ENCODE peak calls at places on chromosomes 1 and 21, in five cellular contexts. U, F, Z, J and X are unnamed samples.
A peak's percentile ranks its signal among the peaks of the same experiment; 100 is the strongest.

GRCh38 chr21:26070822-26071425 is 99.6 kb downstream of the APP start:
- DNase-seq in F (no peak), J (peak; percentile 48), U (peak; percentile 40), Z (no peak), X (no peak)

GRCh38 chr21:17610862-17611261 is 1.8 kb downstream of the BTG3 start:
- DNase-seq in U (peak; percentile 37), Z (no peak), F (no peak), J (no peak), X (no peak)

GRCh38 chr21:44395260-44395659 is 41.8 kb downstream of the TRPM2 start:
- DNase-seq in Z (no peak), U (no peak), J (no peak), F (peak; percentile 7), X (no peak)

GRCh38 chr1:233916706-233917105 is 12.2 kb downstream of the SLC35F3 start:
- DNase-seq in J (no peak), U (no peak), F (no peak), Z (no peak), X (no peak)

GRCh38 chr1:64986903-64987871 is 20.8 kb upstream of the JAK1 start:
- DNase-seq in Z (no peak), J (no peak), F (no peak), U (no peak), X (no peak)

GRCh38 chr1:43304771-43305300 is 4.1 kb downstream of the TIE1 start:
- DNase-seq in Z (peak; percentile 67), J (no peak), U (no peak), F (no peak), X (no peak)

GRCh38 chr1:16075337-16076002 is 2.0 kb upstream of the FAM131C start:
- DNase-seq in J (no peak), Z (no peak), U (peak; percentile 75), F (no peak), X (no peak)

GRCh38 chr21:42543106-42543847 is 29.6 kb downstream of the SLC37A1 start:
- DNase-seq in J (no peak), Z (peak; percentile 59), U (no peak), F (no peak), X (no peak)

GRCh38 chr1:206663832-206664652 is 20.7 kb upstream of the MAPKAPK2 start:
- DNase-seq in Z (no peak), F (peak; percentile 88), J (peak; percentile 44), U (peak; percentile 69), X (peak; percentile 78)

GRCh38 chr21:46675595-46676280 is 40.3 kb downstream of the PRMT2 start:
- DNase-seq in J (no peak), F (no peak), U (no peak), Z (no peak), X (no peak)

GRCh38 chr1:152519876-152520275 is 5.6 kb downstream of the CRCT1 start:
- DNase-seq in U (no peak), J (no peak), Z (no peak), F (no peak), X (no peak)

GRCh38 chr21:45845790-45846130 is 135.8 kb upstream of the COL6A1 start:
- DNase-seq in Z (no peak), F (no peak), U (no peak), J (no peak), X (no peak)

DNA sequence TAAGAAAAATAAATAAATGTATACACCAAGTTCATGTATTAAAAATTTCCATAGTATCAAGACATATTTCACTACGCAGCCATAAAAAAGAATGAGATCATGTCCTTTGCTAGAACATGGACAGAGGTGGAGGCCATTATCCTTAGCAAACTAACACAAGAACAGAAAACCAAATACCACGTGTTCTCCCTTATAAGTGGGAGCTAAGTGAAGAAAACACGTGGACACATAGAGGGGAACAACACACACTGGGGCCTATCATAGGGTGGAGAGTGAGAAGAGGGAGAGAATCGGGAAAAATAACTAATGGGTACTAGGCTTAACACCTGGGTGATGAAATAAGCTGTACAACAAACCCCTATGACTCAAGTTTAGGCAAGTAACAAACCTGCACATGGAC is 552.4 kb upstream of the PBX1 start:
- DNase-seq in U (no peak), F (no peak), J (no peak), Z (no peak), X (no peak)
- H3K4me3 ChIP-seq in U (no peak overlapping the region), F (no peak overlapping the region), J (no peak overlapping the region), Z (no peak overlapping the region), X (no peak overlapping the region)

GRCh38 chr1:165647517-165647916 is 16.5 kb downstream of the MGST3 start:
- DNase-seq in Z (no peak), J (no peak), U (no peak), F (no peak), X (no peak)
- H3K27ac ChIP-seq in Z (peak overlapping the region; percentile 33), J (no peak overlapping the region), U (no peak overlapping the region), F (no peak overlapping the region), X (no peak overlapping the region)

DNA sequence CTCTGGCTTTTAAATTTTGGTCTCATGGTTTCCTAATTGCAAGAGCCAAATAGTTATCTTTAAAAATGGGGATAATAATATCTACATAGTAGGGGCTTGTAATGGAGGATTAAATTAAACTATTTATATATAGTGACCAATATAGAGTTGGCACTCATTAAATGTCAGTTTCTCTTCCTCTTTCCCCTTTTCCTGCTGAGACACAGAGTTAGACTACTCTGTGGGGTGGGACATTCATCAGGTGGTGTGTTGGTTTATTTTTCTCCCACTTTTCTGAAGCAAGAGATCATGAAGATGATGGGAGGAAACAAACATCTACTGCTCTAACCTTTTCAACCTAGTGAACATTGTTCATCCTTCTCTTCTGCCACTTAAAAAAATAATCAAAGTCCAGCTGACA is 17.3 kb upstream of the RAP1A start:
- DNase-seq in F (peak; percentile 72), J (no peak), Z (no peak), U (no peak), X (no peak)
- H3K4me3 ChIP-seq in F (peak overlapping the region; percentile 41), J (no peak overlapping the region), Z (no peak overlapping the region), U (no peak overlapping the region), X (no peak overlapping the region)

DNA sequence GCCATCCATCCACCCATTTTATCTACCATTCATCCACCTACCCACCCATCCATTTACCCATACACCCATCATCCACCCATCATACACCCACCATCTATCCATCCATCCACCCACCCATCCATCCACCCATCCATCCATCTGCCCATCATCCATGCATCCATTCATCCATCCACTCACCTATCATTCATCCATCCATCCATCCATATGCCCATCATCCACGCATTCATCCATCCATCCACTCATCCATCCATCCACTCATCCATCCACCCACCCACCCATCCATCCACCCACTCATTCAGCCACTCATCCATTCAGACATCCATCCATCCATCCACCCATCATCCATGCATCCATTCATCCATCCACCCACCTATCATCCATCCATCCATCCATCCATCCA is 31.9 kb upstream of the UTS2 start:
- DNase-seq in Z (no peak), J (no peak), U (no peak), F (no peak), X (no peak)
- H3K27ac ChIP-seq in Z (no peak overlapping the region), J (no peak overlapping the region), U (no peak overlapping the region), F (no peak overlapping the region), X (no peak overlapping the region)

DNA sequence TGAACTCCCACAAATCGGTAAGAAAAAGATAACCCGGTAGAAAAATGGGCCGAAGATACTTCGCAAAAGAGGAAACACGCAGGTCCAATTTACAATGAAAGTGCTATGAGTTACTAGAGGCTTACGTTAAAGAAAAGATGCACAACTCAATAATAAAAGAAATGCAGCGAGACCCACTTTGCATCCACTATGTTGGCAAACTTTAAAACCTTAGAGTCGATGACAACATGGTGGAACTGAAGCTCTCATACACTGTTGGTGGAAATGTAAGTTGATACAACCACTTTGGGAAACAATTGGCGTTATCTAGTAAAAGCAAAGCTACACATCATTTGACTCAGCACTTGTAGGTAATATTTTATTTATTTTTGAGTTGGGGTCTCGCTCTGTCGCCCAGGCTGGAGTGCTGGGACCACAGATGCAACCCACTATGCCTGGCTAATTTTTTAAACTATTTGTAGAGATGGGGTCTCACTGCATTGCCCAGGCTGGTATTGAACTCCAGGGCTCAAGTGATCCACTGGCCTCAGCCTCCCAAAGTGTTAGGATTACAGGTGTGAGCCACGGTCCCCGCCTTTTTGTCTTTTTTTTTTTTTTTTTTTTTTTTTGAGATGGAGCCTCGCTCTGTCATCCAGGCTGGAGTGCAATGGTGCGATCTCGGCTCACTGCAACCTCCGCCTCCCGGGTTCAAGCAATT is 696 bp upstream of the GPATCH3 start:
- DNase-seq in U (no peak), F (no peak), Z (no peak), J (no peak), X (no peak)
- H3K4me3 ChIP-seq in U (peak overlapping the region; percentile 99), F (peak overlapping the region; percentile 81), Z (peak overlapping the region; percentile 81), J (peak overlapping the region; percentile 96), X (peak overlapping the region; percentile 87)